ENCODE peak calls at places on chromosomes 2 and 18, in six cellular contexts. One of them, this sample, is unnamed.

GRCh38 chr2:144350151-144350802 is 169.6 kb downstream of the ZEB2 start:
- DNase-seq in 8988T: no peak
- DNase-seq in MCF 10A: no peak
- DNase-seq in left ventricle myocardium inferior: no peak
- DNase-seq in stimulated activated CD4-positive, alpha-beta T cell treated with anti-CD3 and anti-CD28 coated beads, Interleukin-1b, Interleukin-23, amount 100 ng/mL, for 48 hours: peak
- DNase-seq in posterior cingulate gyrus: no peak
- DNase-seq in this sample: no peak

GRCh38 chr2:36389081-36389480 is 33.5 kb downstream of the CRIM1 start:
- DNase-seq in 8988T: no peak
- DNase-seq in MCF 10A: no peak
- DNase-seq in posterior cingulate gyrus: no peak
- DNase-seq in stimulated activated CD4-positive, alpha-beta T cell treated with anti-CD3 and anti-CD28 coated beads, Interleukin-1b, Interleukin-23, amount 100 ng/mL, for 48 hours: no peak
- DNase-seq in left ventricle myocardium inferior: no peak
- DNase-seq in this sample: peak

GRCh38 chr18:78896111-78896510 is 83.5 kb upstream of the SALL3 start:
- DNase-seq in stimulated activated CD4-positive, alpha-beta T cell treated with anti-CD3 and anti-CD28 coated beads, Interleukin-1b, Interleukin-23, amount 100 ng/mL, for 48 hours: no peak
- DNase-seq in 8988T: no peak
- DNase-seq in MCF 10A: no peak
- DNase-seq in left ventricle myocardium inferior: no peak
- DNase-seq in posterior cingulate gyrus: no peak
- DNase-seq in this sample: no peak

GRCh38 chr2:56770490-56770889 is 586.7 kb downstream of the CCDC85A start:
- DNase-seq in left ventricle myocardium inferior: no peak
- DNase-seq in 8988T: no peak
- DNase-seq in MCF 10A: peak
- DNase-seq in stimulated activated CD4-positive, alpha-beta T cell treated with anti-CD3 and anti-CD28 coated beads, Interleukin-1b, Interleukin-23, amount 100 ng/mL, for 48 hours: no peak
- DNase-seq in posterior cingulate gyrus: no peak
- DNase-seq in this sample: no peak

GRCh38 chr2:38269421-38269820 is 107.7 kb downstream of the ATL2 start:
- DNase-seq in 8988T: no peak
- DNase-seq in stimulated activated CD4-positive, alpha-beta T cell treated with anti-CD3 and anti-CD28 coated beads, Interleukin-1b, Interleukin-23, amount 100 ng/mL, for 48 hours: no peak
- DNase-seq in MCF 10A: peak
- DNase-seq in posterior cingulate gyrus: no peak
- DNase-seq in left ventricle myocardium inferior: no peak
- DNase-seq in this sample: no peak

GRCh38 chr2:231052494-231053451 is 3.9 kb upstream of the PSMD1 start:
- DNase-seq in 8988T: peak
- DNase-seq in posterior cingulate gyrus: peak
- DNase-seq in left ventricle myocardium inferior: peak
- DNase-seq in MCF 10A: peak
- DNase-seq in stimulated activated CD4-positive, alpha-beta T cell treated with anti-CD3 and anti-CD28 coated beads, Interleukin-1b, Interleukin-23, amount 100 ng/mL, for 48 hours: peak
- DNase-seq in this sample: peak

GRCh38 chr2:45912109-45912508 is 260.6 kb downstream of the PRKCE start:
- DNase-seq in stimulated activated CD4-positive, alpha-beta T cell treated with anti-CD3 and anti-CD28 coated beads, Interleukin-1b, Interleukin-23, amount 100 ng/mL, for 48 hours: no peak
- DNase-seq in MCF 10A: no peak
- DNase-seq in left ventricle myocardium inferior: no peak
- DNase-seq in 8988T: no peak
- DNase-seq in posterior cingulate gyrus: no peak
- DNase-seq in this sample: no peak

GRCh38 chr2:26644188-26644835 is 3.1 kb upstream of the CIB4 start:
- DNase-seq in stimulated activated CD4-positive, alpha-beta T cell treated with anti-CD3 and anti-CD28 coated beads, Interleukin-1b, Interleukin-23, amount 100 ng/mL, for 48 hours: no peak
- DNase-seq in left ventricle myocardium inferior: no peak
- DNase-seq in posterior cingulate gyrus: no peak
- DNase-seq in 8988T: no peak
- DNase-seq in MCF 10A: no peak
- DNase-seq in this sample: no peak

GRCh38 chr2:161426788-161427412 is 10.8 kb downstream of the TBR1 start:
- DNase-seq in MCF 10A: no peak
- DNase-seq in stimulated activated CD4-positive, alpha-beta T cell treated with anti-CD3 and anti-CD28 coated beads, Interleukin-1b, Interleukin-23, amount 100 ng/mL, for 48 hours: no peak
- DNase-seq in 8988T: no peak
- DNase-seq in left ventricle myocardium inferior: no peak
- DNase-seq in posterior cingulate gyrus: peak
- DNase-seq in this sample: no peak

GRCh38 chr2:161217597-161218185 is 57.5 kb downstream of the TANK start:
- DNase-seq in MCF 10A: no peak
- DNase-seq in posterior cingulate gyrus: no peak
- DNase-seq in left ventricle myocardium inferior: no peak
- DNase-seq in 8988T: no peak
- DNase-seq in stimulated activated CD4-positive, alpha-beta T cell treated with anti-CD3 and anti-CD28 coated beads, Interleukin-1b, Interleukin-23, amount 100 ng/mL, for 48 hours: no peak
- DNase-seq in this sample: no peak

GRCh38 chr2:125310671-125311364 is 1285.7 kb downstream of the CNTNAP5 start:
- DNase-seq in stimulated activated CD4-positive, alpha-beta T cell treated with anti-CD3 and anti-CD28 coated beads, Interleukin-1b, Interleukin-23, amount 100 ng/mL, for 48 hours: no peak
- DNase-seq in MCF 10A: no peak
- DNase-seq in posterior cingulate gyrus: no peak
- DNase-seq in left ventricle myocardium inferior: no peak
- DNase-seq in 8988T: no peak
- DNase-seq in this sample: no peak

GRCh38 chr2:57330447-57330846 is 716.2 kb upstream of the VRK2 start:
- DNase-seq in MCF 10A: peak
- DNase-seq in posterior cingulate gyrus: no peak
- DNase-seq in 8988T: no peak
- DNase-seq in left ventricle myocardium inferior: no peak
- DNase-seq in stimulated activated CD4-positive, alpha-beta T cell treated with anti-CD3 and anti-CD28 coated beads, Interleukin-1b, Interleukin-23, amount 100 ng/mL, for 48 hours: no peak
- DNase-seq in this sample: peak

GRCh38 chr2:217789736-217790181 is 213.0 kb downstream of the TNS1 start:
- DNase-seq in left ventricle myocardium inferior: no peak
- DNase-seq in MCF 10A: no peak
- DNase-seq in stimulated activated CD4-positive, alpha-beta T cell treated with anti-CD3 and anti-CD28 coated beads, Interleukin-1b, Interleukin-23, amount 100 ng/mL, for 48 hours: no peak
- DNase-seq in 8988T: no peak
- DNase-seq in posterior cingulate gyrus: no peak
- DNase-seq in this sample: no peak

GRCh38 chr2:224646242-224646846 is 61.2 kb upstream of the CUL3 start:
- DNase-seq in stimulated activated CD4-positive, alpha-beta T cell treated with anti-CD3 and anti-CD28 coated beads, Interleukin-1b, Interleukin-23, amount 100 ng/mL, for 48 hours: no peak
- DNase-seq in posterior cingulate gyrus: no peak
- DNase-seq in 8988T: no peak
- DNase-seq in left ventricle myocardium inferior: no peak
- DNase-seq in MCF 10A: peak
- DNase-seq in this sample: no peak

GRCh38 chr2:21519821-21520220 is 396.1 kb downstream of the TDRD15 start:
- DNase-seq in MCF 10A: no peak
- DNase-seq in stimulated activated CD4-positive, alpha-beta T cell treated with anti-CD3 and anti-CD28 coated beads, Interleukin-1b, Interleukin-23, amount 100 ng/mL, for 48 hours: no peak
- DNase-seq in posterior cingulate gyrus: no peak
- DNase-seq in left ventricle myocardium inferior: no peak
- DNase-seq in 8988T: no peak
- DNase-seq in this sample: no peak

GRCh38 chr2:203869610-203870042 is 2.1 kb downstream of the CTLA4 start:
- DNase-seq in posterior cingulate gyrus: no peak
- DNase-seq in MCF 10A: peak
- DNase-seq in left ventricle myocardium inferior: no peak
- DNase-seq in stimulated activated CD4-positive, alpha-beta T cell treated with anti-CD3 and anti-CD28 coated beads, Interleukin-1b, Interleukin-23, amount 100 ng/mL, for 48 hours: no peak
- DNase-seq in 8988T: no peak
- DNase-seq in this sample: no peak

GRCh38 chr18:2914185-2914584 is 67.4 kb downstream of the EMILIN2 start:
- DNase-seq in MCF 10A: no peak
- DNase-seq in stimulated activated CD4-positive, alpha-beta T cell treated with anti-CD3 and anti-CD28 coated beads, Interleukin-1b, Interleukin-23, amount 100 ng/mL, for 48 hours: no peak
- DNase-seq in 8988T: no peak
- DNase-seq in left ventricle myocardium inferior: peak
- DNase-seq in posterior cingulate gyrus: no peak
- DNase-seq in this sample: no peak

GRCh38 chr18:48872234-48873145 is 78.3 kb downstream of the SMAD7 start:
- DNase-seq in 8988T: no peak
- DNase-seq in posterior cingulate gyrus: no peak
- DNase-seq in stimulated activated CD4-positive, alpha-beta T cell treated with anti-CD3 and anti-CD28 coated beads, Interleukin-1b, Interleukin-23, amount 100 ng/mL, for 48 hours: no peak
- DNase-seq in MCF 10A: peak
- DNase-seq in left ventricle myocardium inferior: no peak
- DNase-seq in this sample: no peak